ENCODE peak calls at places on chromosomes 16 and 17, in nine cellular contexts. H is lower leg skin; D is NCI-H1417; E is heart left ventricle; O is CD4-positive, alpha-beta T cell; C is adrenal gland; B is PC-9; V is iris pigment epithelial cell; Z is stimulated activated CD8-positive, alpha-beta memory T cell treated with anti-CD3 and anti-CD28 coated beads, Interleukin-7, amount 100 ng/mL, for 1 hour. P is an unnamed sample.

GRCh38 chr16:29710227-29711219 is 31.5 kb downstream of the QPRT start:
- DNase-seq in V (peak), O (no peak), Z (no peak), H (no peak), D (peak), B (peak), E (no peak), C (peak), P (peak)

GRCh38 chr17:18041776-18042175 is 2.6 kb downstream of the GID4 start:
- DNase-seq in E (no peak), B (peak), V (peak), D (no peak), Z (no peak), O (no peak), H (no peak), C (no peak), P (peak)

GRCh38 chr16:10921536-10922327 is 20.5 kb downstream of the DEXI start:
- DNase-seq in H (no peak), V (no peak), D (no peak), Z (no peak), E (no peak), B (no peak), O (no peak), C (no peak), P (no peak)

GRCh38 chr17:20266806-20267458 is 200.4 kb downstream of the LGALS9B start:
- DNase-seq in D (peak), O (no peak), C (peak), Z (no peak), E (no peak), B (no peak), H (no peak), V (peak), P (peak)

GRCh38 chr16:1825864-1826690 is 548 bp downstream of the HAGH start:
- DNase-seq in H (no peak), O (peak), D (peak), V (peak), Z (peak), B (no peak), E (no peak), C (no peak), P (no peak)

GRCh38 chr17:68424861-68425260 is 32.4 kb downstream of the WIPI1 start:
- DNase-seq in H (no peak), Z (no peak), D (peak), B (peak), O (no peak), V (no peak), E (no peak), C (no peak), P (peak)

GRCh38 chr17:69250641-69251040 is 22.0 kb upstream of the ABCA10 start:
- DNase-seq in Z (no peak), E (no peak), V (peak), O (no peak), B (no peak), D (no peak), C (no peak), H (no peak), P (no peak)

GRCh38 chr17:74757502-74757901 is 9.1 kb downstream of the NHERF1 start:
- DNase-seq in V (no peak), O (no peak), B (no peak), E (no peak), H (no peak), Z (no peak), D (no peak), C (no peak), P (no peak)

GRCh38 chr16:10128397-10129258 is 53.6 kb downstream of the GRIN2A start:
- DNase-seq in D (no peak), V (no peak), Z (no peak), C (no peak), O (no peak), H (no peak), E (no peak), B (no peak), P (no peak)

P was measured in foreskin keratinocyte.